ENCODE peak calls at places on chromosomes 16 and 17, in eight cellular contexts. E, I, Z, H, P, N, Y and B are unnamed samples.

GRCh38 chr16:19929062-19929511 is 44.4 kb upstream of the GPRC5B start:
- DNase-seq in E (no peak), I (no peak), P (no peak), Z (no peak), N (no peak), H (no peak), Y (no peak), B (no peak)

GRCh38 chr16:58332997-58333700 is 38.3 kb upstream of the PRSS54 start:
- DNase-seq in E (no peak), Y (no peak), P (no peak), I (peak; percentile 86), Z (no peak), N (no peak), H (no peak), B (no peak)

GRCh38 chr17:39722965-39723848 is 7.1 kb downstream of the MIEN1 start:
- DNase-seq in Z (no peak), E (no peak), P (no peak), I (peak; percentile 90), N (no peak), H (no peak), Y (peak; percentile 11), B (no peak)

GRCh38 chr17:61635913-61636432 is 45.0 kb upstream of the NACA2 start:
- DNase-seq in Y (peak; percentile 60), P (no peak), I (peak; percentile 86), N (no peak), E (peak; percentile 78), Z (peak; percentile 49), H (no peak), B (no peak)

GRCh38 chr17:81322271-81323082 is 27.4 kb upstream of the SLC38A10 start:
- DNase-seq in Z (peak; percentile 55), Y (peak; percentile 51), E (no peak), I (peak; percentile 87), P (no peak), N (no peak), H (no peak), B (no peak)

GRCh38 chr17:66076546-66077190 is 115.3 kb downstream of the CEP112 start:
- DNase-seq in N (no peak), H (no peak), E (no peak), P (no peak), Y (peak; percentile 1), Z (no peak), I (peak; percentile 41), B (no peak)

GRCh38 chr16:61590577-61590976 is 445.7 kb downstream of the CDH8 start:
- DNase-seq in H (no peak), Z (no peak), E (no peak), Y (no peak), I (no peak), P (no peak), N (no peak), B (no peak)

GRCh38 chr16:80122155-80122554 is 418.6 kb upstream of the DYNLRB2 start:
- DNase-seq in N (peak; percentile 47), E (peak; percentile 57), Y (peak; percentile 42), Z (no peak), P (peak; percentile 17), I (no peak), H (peak; percentile 60), B (no peak)

GRCh38 chr17:79156463-79157095 is 82.0 kb downstream of the ENGASE start:
- DNase-seq in N (no peak), Z (no peak), Y (no peak), H (no peak), E (no peak), P (no peak), I (no peak), B (no peak)

GRCh38 chr16:29290631-29291247 is 115.8 kb downstream of the NPIPB11 start:
- DNase-seq in E (peak; percentile 94), Z (peak; percentile 92), H (peak; percentile 91), P (peak; percentile 94), N (peak; percentile 94), I (peak; percentile 94), Y (peak; percentile 92), B (peak; percentile 40)

GRCh38 chr17:78359216-78359935 is 501 bp downstream of the SOCS3 start:
- DNase-seq in E (peak; percentile 67), Z (no peak), N (peak; percentile 39), H (no peak), I (no peak), Y (peak; percentile 64), P (no peak), B (no peak)

GRCh38 chr16:82995927-82996441 is 369.2 kb downstream of the CDH13 start:
- DNase-seq in Y (peak; percentile 89), E (peak; percentile 93), N (no peak), I (no peak), P (no peak), Z (no peak), H (no peak), B (no peak)

GRCh38 chr16:54059319-54059718 is 227.3 kb downstream of the IRX3 start:
- DNase-seq in N (no peak), H (no peak), Z (no peak), E (no peak), Y (no peak), I (no peak), P (no peak), B (no peak)

GRCh38 chr16:54063374-54063773 is 223.2 kb downstream of the IRX3 start:
- DNase-seq in Y (no peak), N (no peak), E (peak; percentile 41), Z (no peak), H (no peak), I (no peak), P (no peak), B (no peak)

GRCh38 chr16:54062361-54063346 is 223.9 kb downstream of the IRX3 start:
- DNase-seq in H (no peak), E (no peak), N (no peak), P (no peak), Y (no peak), I (peak; percentile 86), Z (no peak), B (no peak)

GRCh38 chr16:54060599-54061355 is 225.8 kb downstream of the IRX3 start:
- DNase-seq in P (no peak), Y (no peak), I (no peak), H (no peak), E (no peak), N (no peak), Z (no peak), B (no peak)

GRCh38 chr16:54061454-54061853 is 225.1 kb downstream of the IRX3 start:
- DNase-seq in N (no peak), H (no peak), P (no peak), Y (no peak), Z (no peak), E (no peak), I (no peak), B (no peak)
- H3K27ac ChIP-seq in N (no peak overlapping the region), H (no peak overlapping the region), P (no peak overlapping the region), Y (no peak overlapping the region), Z (no peak overlapping the region), E (no peak overlapping the region), I (no peak overlapping the region), B (no peak overlapping the region)

GRCh38 chr16:377419-377951 is 4.3 kb downstream of the PGAP6 start:
- DNase-seq in E (no peak), H (no peak), Z (no peak), N (no peak), I (no peak), Y (no peak), P (no peak), B (no peak)

GRCh38 chr16:375212-375611 is 4.9 kb upstream of the MRPL28 start:
- DNase-seq in Z (no peak), P (no peak), E (no peak), N (no peak), Y (no peak), I (no peak), H (no peak), B (no peak)

GRCh38 chr16:374616-374926 is 4.2 kb upstream of the MRPL28 start:
- DNase-seq in N (no peak), H (no peak), I (no peak), Z (no peak), P (no peak), E (no peak), Y (no peak), B (no peak)

GRCh38 chr16:376817-377418 is 4.9 kb downstream of the PGAP6 start:
- DNase-seq in Z (no peak), H (no peak), P (no peak), Y (no peak), N (no peak), I (no peak), E (no peak), B (no peak)

GRCh38 chr16:375927-376816 is 5.6 kb downstream of the PGAP6 start:
- DNase-seq in N (no peak), P (no peak), E (no peak), Y (no peak), I (no peak), H (no peak), Z (no peak), B (no peak)
- H3K36me3 ChIP-seq in N (peaks cover 56% of the 10 kb centered on the region), P (peaks cover 9% of the 10 kb centered on the region), E (peaks cover 27% of the 10 kb centered on the region), Y (no peaks in the 10 kb centered on the region), I (peaks cover 22% of the 10 kb centered on the region), H (no peaks in the 10 kb centered on the region), Z (peaks cover 29% of the 10 kb centered on the region), B (no peaks in the 10 kb centered on the region)

GRCh38 chr17:21213491-21214014 is 408 bp downstream of the TMEM11 start:
- DNase-seq in Z (peak; percentile 43), E (peak; percentile 39), Y (peak; percentile 80), I (no peak), H (no peak), P (no peak), N (no peak), B (no peak)
- H3K4me3 ChIP-seq in Z (peak overlapping the region; percentile 99), E (peak overlapping the region; percentile 98), Y (peak overlapping the region; percentile 96), I (peak overlapping the region; percentile 96), H (peak overlapping the region; percentile 93), P (peak overlapping the region; percentile 82), N (peak overlapping the region; percentile 99), B (peak overlapping the region; percentile 93)

DNA sequence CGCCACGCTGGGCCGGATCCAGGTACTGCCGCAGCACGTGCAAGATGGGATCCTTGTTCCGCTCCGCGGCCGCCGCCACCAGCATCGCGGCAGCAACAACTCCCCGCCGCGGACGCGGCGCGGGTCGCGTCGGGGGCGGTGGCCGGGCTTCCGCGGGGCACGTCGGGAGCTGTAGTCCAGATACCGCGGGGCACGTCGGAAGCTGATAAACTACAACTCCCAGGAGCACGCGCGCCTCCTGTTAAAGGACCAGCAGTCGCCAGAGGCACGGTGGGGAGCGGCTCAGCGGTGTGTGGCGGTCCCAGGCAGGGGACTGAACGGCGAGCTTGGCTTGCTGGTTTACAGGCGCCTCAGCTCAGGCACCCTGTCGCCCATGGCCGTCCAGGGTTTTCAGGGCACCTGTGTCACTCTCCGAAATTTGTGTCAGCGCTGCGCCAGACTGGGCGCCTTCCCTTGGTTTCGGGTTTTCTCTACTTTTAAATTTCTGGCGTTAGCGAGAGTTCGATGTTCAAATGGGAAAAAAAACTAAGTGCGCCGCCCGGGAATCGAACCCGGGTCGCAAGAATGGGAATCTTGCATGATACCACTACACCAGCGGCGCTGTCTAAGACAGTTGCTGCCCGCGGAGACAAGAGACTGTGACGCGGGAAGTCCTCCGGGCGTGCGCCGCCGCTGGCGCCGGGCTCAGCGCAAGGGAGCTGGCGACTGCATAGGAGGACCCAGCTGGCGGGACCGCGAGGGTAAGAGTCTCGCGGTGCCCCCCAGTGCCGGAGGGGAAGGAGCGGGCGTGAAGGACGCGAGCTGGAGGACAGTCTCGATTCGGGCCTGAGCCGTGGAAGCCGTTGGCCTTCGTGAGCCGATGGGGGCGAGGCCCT is at the start of gene METTL26:
- DNase-seq in I (peak; percentile 98), H (peak; percentile 96), N (peak; percentile 97), P (peak; percentile 94), Y (peak; percentile 98), E (peak; percentile 95), Z (peak; percentile 96), B (peak; percentile 81)
- H3K27ac ChIP-seq in I (peak within 1 kb of the TSS; percentile 27), H (peak within 1 kb of the TSS; percentile 84), N (peak within 1 kb of the TSS; percentile 99), P (peak within 1 kb of the TSS; percentile 92), Y (peak within 1 kb of the TSS; percentile 85), E (peak within 1 kb of the TSS; percentile 93), Z (peak within 1 kb of the TSS; percentile 93), B (peak within 1 kb of the TSS; percentile 97)